ENCODE peak calls at places on chromosomes 11 and 22, in seven cellular contexts. N is stimulated activated naive CD8-positive, alpha-beta T cell treated with anti-CD3 and anti-CD28 coated beads, Interleukin-15, amount 100 ng/mL, for 72 hours; B is foreskin keratinocyte; R is Right ventricle myocardium superior; Z is psoas muscle; S is T-cell; A is WTC11. P is an unnamed sample.

GRCh38 chr11:85495918-85496317 is 131.2 kb downstream of the DLG2 start:
- ATAC-seq in B (no peak), Z (no peak), S (no peak), A (no peak), N (no peak), R (no peak), P (no peak)

GRCh38 chr11:119011476-119011875 is 6.7 kb downstream of the RPS25 start:
- ATAC-seq in A (peak), B (no peak), R (no peak), N (peak), S (no peak), Z (peak), P (no peak)

GRCh38 chr22:39453765-39454378 is 2.9 kb upstream of the MGAT3 start:
- ATAC-seq in R (no peak), A (peak), N (no peak), S (no peak), B (no peak), Z (peak), P (no peak)

GRCh38 chr11:112229159-112229558 is 2.9 kb downstream of the PTS start:
- ATAC-seq in A (no peak), S (no peak), N (no peak), B (no peak), Z (no peak), R (no peak), P (no peak)

GRCh38 chr11:72195921-72196320 is 4.0 kb downstream of the FOLR1 start:
- ATAC-seq in R (no peak), S (no peak), Z (no peak), N (no peak), A (no peak), B (no peak), P (no peak)

GRCh38 chr22:46961591-46962290 is 199.3 kb downstream of the TBC1D22A start:
- ATAC-seq in Z (no peak), N (no peak), S (no peak), A (no peak), R (no peak), B (no peak), P (no peak)

GRCh38 chr22:28904211-28904808 is 20.9 kb downstream of the ZNRF3 start:
- ATAC-seq in R (peak), B (no peak), Z (no peak), S (no peak), N (no peak), A (no peak), P (no peak)

GRCh38 chr11:126474220-126474619 is 118.7 kb downstream of the ST3GAL4 start:
- ATAC-seq in A (no peak), S (no peak), Z (peak), B (no peak), R (peak), N (no peak), P (no peak)

GRCh38 chr11:6736495-6737121 is 35.2 kb downstream of the OR2AG2 start:
- ATAC-seq in B (no peak), R (no peak), A (no peak), N (peak), S (no peak), Z (no peak), P (peak)

GRCh38 chr11:118956847-118957469 is 860 bp downstream of the UPK2 start:
- ATAC-seq in R (no peak), S (no peak), B (no peak), N (peak), Z (peak), A (no peak), P (no peak)

GRCh38 chr11:15764948-15765347 is 591.4 kb downstream of the SOX6 start:
- ATAC-seq in B (peak), R (no peak), N (no peak), A (peak), Z (no peak), S (no peak), P (no peak)

GRCh38 chr11:6390718-6391547 is 659 bp downstream of the SMPD1 start:
- ATAC-seq in Z (no peak), B (no peak), S (peak), A (no peak), R (no peak), N (no peak), P (no peak)

GRCh38 chr22:46049726-46050450 is 72.9 kb upstream of the WNT7B start:
- ATAC-seq in B (no peak), Z (no peak), S (no peak), A (no peak), R (no peak), N (no peak), P (no peak)

GRCh38 chr11:64843971-64844329 is 503 bp downstream of the CDC42BPG start:
- ATAC-seq in Z (no peak), N (peak), B (no peak), R (no peak), S (no peak), A (no peak), P (no peak)

GRCh38 chr11:100789500-100789899 is 102.4 kb downstream of the ARHGAP42 start:
- ATAC-seq in A (no peak), R (peak), S (no peak), N (no peak), B (peak), Z (peak), P (no peak)

GRCh38 chr11:10108901-10109665 is 184.9 kb downstream of the SBF2 start:
- ATAC-seq in N (no peak), S (no peak), B (no peak), Z (peak), A (no peak), R (peak), P (no peak)

GRCh38 chr22:44497904-44498242 is at the start of gene RTL6:
- ATAC-seq in B (peak), Z (no peak), A (no peak), N (peak), R (no peak), S (no peak), P (no peak)

GRCh38 chr11:85628771-85629341 is 463 bp downstream of the TMEM126B start:
- ATAC-seq in A (no peak), S (peak), N (peak), Z (peak), R (peak), B (peak), P (no peak)

GRCh38 chr11:17781221-17781620 is 46.6 kb downstream of the KCNC1 start:
- ATAC-seq in B (peak), Z (peak), N (no peak), A (no peak), S (no peak), R (no peak), P (no peak)

GRCh38 chr22:27488456-27489224 is 312.9 kb downstream of the MN1 start:
- ATAC-seq in B (no peak), S (no peak), Z (peak), N (no peak), R (no peak), A (no peak), P (peak)

GRCh38 chr22:48320671-48321515 is 1506.8 kb downstream of the BRD1 start:
- ATAC-seq in S (no peak), B (no peak), Z (no peak), N (no peak), R (no peak), A (peak), P (no peak)

GRCh38 chr11:13016415-13016814 is 7.3 kb downstream of the RASSF10 start:
- ATAC-seq in A (no peak), R (no peak), N (no peak), S (no peak), Z (no peak), B (peak), P (no peak)

GRCh38 chr22:17964153-17964552 is 60.2 kb downstream of the MICAL3 start:
- ATAC-seq in Z (no peak), B (no peak), A (peak), R (peak), S (no peak), N (no peak), P (peak)

GRCh38 chr11:34067383-34068065 is 16.0 kb downstream of the CAPRIN1 start:
- ATAC-seq in S (no peak), B (no peak), A (no peak), N (no peak), Z (no peak), R (no peak), P (peak)

GRCh38 chr11:110984147-110984546 is 261.4 kb upstream of the POU2AF2 start:
- ATAC-seq in A (no peak), R (no peak), N (no peak), B (peak), S (no peak), Z (no peak), P (no peak)

GRCh38 chr11:67160872-67161783 is 42.1 kb downstream of the KDM2A start:
- ATAC-seq in N (peak), R (no peak), B (no peak), Z (no peak), S (no peak), A (no peak), P (no peak)

GRCh38 chr22:46109474-46110003 is 40.8 kb upstream of the PPARA start:
- ATAC-seq in A (no peak), Z (no peak), S (no peak), R (no peak), B (no peak), N (no peak), P (no peak)

GRCh38 chr11:3982431-3982830 is 112.2 kb upstream of the RRM1 start:
- ATAC-seq in N (peak), B (no peak), Z (no peak), R (no peak), S (no peak), A (no peak), P (no peak)

GRCh38 chr22:25655536-25655935 is 86.5 kb upstream of the MYO18B start:
- ATAC-seq in B (no peak), A (no peak), R (no peak), Z (no peak), S (no peak), N (no peak), P (no peak)

GRCh38 chr11:68881320-68881719 is 22.3 kb downstream of the MRPL21 start:
- ATAC-seq in A (no peak), R (no peak), N (no peak), S (no peak), B (no peak), Z (no peak), P (no peak)

GRCh38 chr11:104897891-104898684 is at the start of gene CASP12:
- ATAC-seq in Z (no peak), R (peak), S (peak), N (no peak), A (no peak), B (no peak), P (peak)

GRCh38 chr11:18394928-18395734 is 768 bp downstream of the LDHA start:
- ATAC-seq in R (peak), B (peak), Z (peak), N (no peak), A (no peak), S (peak), P (peak)

GRCh38 chr11:116312560-116313340 is 460.0 kb downstream of the BUD13 start:
- ATAC-seq in B (peak), Z (peak), A (peak), R (peak), N (no peak), S (no peak), P (no peak)

P was measured in stimulated activated memory B cell treated with anti-CD40 and anti-IgM and Interleukin-4, amounts not matched to agents 10 μg/mL and 1 μg/mL and 100 μg/mL, for 72 hours.